ENCODE peak calls at places on chromosomes 7 and 10, in eight cellular contexts. One of them, this sample, is unnamed.

GRCh38 chr7:151316896-151317295 is 24.7 kb upstream of the NUB1 start:
- DNase-seq in prostate gland: no peak
- DNase-seq in GM20000: no peak
- DNase-seq in CD4-positive, alpha-beta T cell: no peak
- DNase-seq in CD8-positive, alpha-beta T cell: no peak
- DNase-seq in OCI-LY7: no peak
- DNase-seq in kidney epithelial cell: no peak
- DNase-seq in fibroblast of mammary gland: no peak
- DNase-seq in this sample: no peak

GRCh38 chr7:130481898-130482297 is 10.0 kb upstream of the MEST start:
- DNase-seq in prostate gland: no peak
- DNase-seq in OCI-LY7: no peak
- DNase-seq in kidney epithelial cell: no peak
- DNase-seq in GM20000: no peak
- DNase-seq in fibroblast of mammary gland: peak
- DNase-seq in CD8-positive, alpha-beta T cell: no peak
- DNase-seq in CD4-positive, alpha-beta T cell: no peak
- DNase-seq in this sample: no peak

GRCh38 chr10:122435212-122435827 is 19.1 kb upstream of the ARMS2 start:
- DNase-seq in kidney epithelial cell: no peak
- DNase-seq in fibroblast of mammary gland: peak
- DNase-seq in CD4-positive, alpha-beta T cell: no peak
- DNase-seq in prostate gland: no peak
- DNase-seq in OCI-LY7: peak
- DNase-seq in GM20000: no peak
- DNase-seq in CD8-positive, alpha-beta T cell: peak
- DNase-seq in this sample: no peak

GRCh38 chr10:8404721-8405120 is 350.2 kb downstream of the GATA3 start:
- DNase-seq in GM20000: peak
- DNase-seq in fibroblast of mammary gland: no peak
- DNase-seq in kidney epithelial cell: no peak
- DNase-seq in OCI-LY7: no peak
- DNase-seq in CD8-positive, alpha-beta T cell: peak
- DNase-seq in CD4-positive, alpha-beta T cell: peak
- DNase-seq in prostate gland: no peak
- DNase-seq in this sample: no peak

GRCh38 chr7:39617010-39617409 is 6.4 kb upstream of the RALA start:
- DNase-seq in GM20000: no peak
- DNase-seq in kidney epithelial cell: no peak
- DNase-seq in fibroblast of mammary gland: peak
- DNase-seq in prostate gland: no peak
- DNase-seq in CD4-positive, alpha-beta T cell: no peak
- DNase-seq in OCI-LY7: no peak
- DNase-seq in CD8-positive, alpha-beta T cell: no peak
- DNase-seq in this sample: no peak

GRCh38 chr10:3056280-3057037 is 10.9 kb upstream of the PFKP start:
- DNase-seq in GM20000: no peak
- DNase-seq in CD4-positive, alpha-beta T cell: no peak
- DNase-seq in prostate gland: no peak
- DNase-seq in OCI-LY7: no peak
- DNase-seq in CD8-positive, alpha-beta T cell: no peak
- DNase-seq in kidney epithelial cell: no peak
- DNase-seq in fibroblast of mammary gland: no peak
- DNase-seq in this sample: no peak

GRCh38 chr10:8638088-8638672 is 583.7 kb downstream of the GATA3 start:
- DNase-seq in prostate gland: no peak
- DNase-seq in OCI-LY7: no peak
- DNase-seq in kidney epithelial cell: no peak
- DNase-seq in CD8-positive, alpha-beta T cell: no peak
- DNase-seq in CD4-positive, alpha-beta T cell: no peak
- DNase-seq in fibroblast of mammary gland: no peak
- DNase-seq in GM20000: no peak
- DNase-seq in this sample: no peak

GRCh38 chr7:43791-44540 is 148.4 kb upstream of the FAM20C start:
- DNase-seq in CD8-positive, alpha-beta T cell: no peak
- DNase-seq in prostate gland: peak
- DNase-seq in OCI-LY7: no peak
- DNase-seq in GM20000: no peak
- DNase-seq in kidney epithelial cell: no peak
- DNase-seq in CD4-positive, alpha-beta T cell: no peak
- DNase-seq in fibroblast of mammary gland: no peak
- DNase-seq in this sample: no peak

GRCh38 chr10:122576291-122576690 is 15.7 kb downstream of the DMBT1 start:
- DNase-seq in prostate gland: no peak
- DNase-seq in GM20000: no peak
- DNase-seq in CD8-positive, alpha-beta T cell: no peak
- DNase-seq in CD4-positive, alpha-beta T cell: no peak
- DNase-seq in fibroblast of mammary gland: no peak
- DNase-seq in OCI-LY7: no peak
- DNase-seq in kidney epithelial cell: no peak
- DNase-seq in this sample: no peak

GRCh38 chr7:111730476-111731300 is 168.4 kb upstream of the IMMP2L start:
- DNase-seq in GM20000: peak
- DNase-seq in prostate gland: no peak
- DNase-seq in CD8-positive, alpha-beta T cell: no peak
- DNase-seq in CD4-positive, alpha-beta T cell: no peak
- DNase-seq in OCI-LY7: peak
- DNase-seq in fibroblast of mammary gland: peak
- DNase-seq in kidney epithelial cell: no peak
- DNase-seq in this sample: no peak

GRCh38 chr7:42511027-42511426 is 274.0 kb upstream of the GLI3 start:
- DNase-seq in fibroblast of mammary gland: peak
- DNase-seq in prostate gland: no peak
- DNase-seq in OCI-LY7: no peak
- DNase-seq in GM20000: no peak
- DNase-seq in CD4-positive, alpha-beta T cell: no peak
- DNase-seq in kidney epithelial cell: no peak
- DNase-seq in CD8-positive, alpha-beta T cell: no peak
- DNase-seq in this sample: no peak

GRCh38 chr7:85103352-85103751 is 83.5 kb downstream of the SEMA3D start:
- DNase-seq in CD4-positive, alpha-beta T cell: no peak
- DNase-seq in CD8-positive, alpha-beta T cell: no peak
- DNase-seq in OCI-LY7: no peak
- DNase-seq in prostate gland: no peak
- DNase-seq in kidney epithelial cell: no peak
- DNase-seq in GM20000: no peak
- DNase-seq in fibroblast of mammary gland: peak
- DNase-seq in this sample: no peak

GRCh38 chr7:32501522-32501921 is 6.2 kb downstream of the AVL9 start:
- DNase-seq in fibroblast of mammary gland: peak
- DNase-seq in prostate gland: no peak
- DNase-seq in OCI-LY7: no peak
- DNase-seq in kidney epithelial cell: no peak
- DNase-seq in GM20000: no peak
- DNase-seq in CD4-positive, alpha-beta T cell: no peak
- DNase-seq in CD8-positive, alpha-beta T cell: no peak
- DNase-seq in this sample: no peak

GRCh38 chr10:124290095-124290795 is 128.5 kb downstream of the OAT start:
- DNase-seq in OCI-LY7: no peak
- DNase-seq in kidney epithelial cell: no peak
- DNase-seq in CD8-positive, alpha-beta T cell: no peak
- DNase-seq in CD4-positive, alpha-beta T cell: no peak
- DNase-seq in prostate gland: no peak
- DNase-seq in fibroblast of mammary gland: peak
- DNase-seq in GM20000: peak
- DNase-seq in this sample: no peak

GRCh38 chr7:32958046-32959025 is 1.1 kb downstream of the FKBP9 start:
- DNase-seq in GM20000: peak
- DNase-seq in CD8-positive, alpha-beta T cell: no peak
- DNase-seq in kidney epithelial cell: no peak
- DNase-seq in fibroblast of mammary gland: peak
- DNase-seq in CD4-positive, alpha-beta T cell: no peak
- DNase-seq in prostate gland: peak
- DNase-seq in OCI-LY7: no peak
- DNase-seq in this sample: no peak

GRCh38 chr7:70148997-70149396 is 550.7 kb downstream of the AUTS2 start:
- DNase-seq in prostate gland: no peak
- DNase-seq in GM20000: no peak
- DNase-seq in CD8-positive, alpha-beta T cell: no peak
- DNase-seq in OCI-LY7: no peak
- DNase-seq in CD4-positive, alpha-beta T cell: no peak
- DNase-seq in fibroblast of mammary gland: no peak
- DNase-seq in kidney epithelial cell: no peak
- DNase-seq in this sample: no peak

GRCh38 chr7:1242601-1243289 is 10.1 kb downstream of the UNCX start:
- DNase-seq in CD4-positive, alpha-beta T cell: no peak
- DNase-seq in fibroblast of mammary gland: no peak
- DNase-seq in CD8-positive, alpha-beta T cell: no peak
- DNase-seq in OCI-LY7: no peak
- DNase-seq in GM20000: no peak
- DNase-seq in prostate gland: no peak
- DNase-seq in kidney epithelial cell: no peak
- DNase-seq in this sample: no peak

GRCh38 chr7:148115308-148115707 is 475.3 kb upstream of the C7orf33 start:
- DNase-seq in CD8-positive, alpha-beta T cell: no peak
- DNase-seq in kidney epithelial cell: no peak
- DNase-seq in GM20000: no peak
- DNase-seq in fibroblast of mammary gland: no peak
- DNase-seq in prostate gland: no peak
- DNase-seq in CD4-positive, alpha-beta T cell: no peak
- DNase-seq in OCI-LY7: no peak
- DNase-seq in this sample: no peak

GRCh38 chr10:9081253-9081652 is 1026.8 kb downstream of the GATA3 start:
- DNase-seq in CD4-positive, alpha-beta T cell: no peak
- DNase-seq in CD8-positive, alpha-beta T cell: no peak
- DNase-seq in OCI-LY7: no peak
- DNase-seq in fibroblast of mammary gland: no peak
- DNase-seq in kidney epithelial cell: no peak
- DNase-seq in prostate gland: no peak
- DNase-seq in GM20000: no peak
- DNase-seq in this sample: no peak

GRCh38 chr10:109852004-109852717 is 71.2 kb downstream of the XPNPEP1 start:
- DNase-seq in CD4-positive, alpha-beta T cell: peak
- DNase-seq in prostate gland: peak
- DNase-seq in GM20000: peak
- DNase-seq in CD8-positive, alpha-beta T cell: peak
- DNase-seq in fibroblast of mammary gland: peak
- DNase-seq in kidney epithelial cell: peak
- DNase-seq in OCI-LY7: peak
- DNase-seq in this sample: peak

GRCh38 chr7:98921608-98922372 is 43.5 kb downstream of the TRRAP start:
- DNase-seq in kidney epithelial cell: no peak
- DNase-seq in CD4-positive, alpha-beta T cell: no peak
- DNase-seq in fibroblast of mammary gland: peak
- DNase-seq in CD8-positive, alpha-beta T cell: no peak
- DNase-seq in GM20000: no peak
- DNase-seq in OCI-LY7: no peak
- DNase-seq in prostate gland: no peak
- DNase-seq in this sample: no peak
- TF ChIP-seq CTCF in kidney epithelial cell: no peak
- TF ChIP-seq CTCF in CD4-positive, alpha-beta T cell: no peak
- TF ChIP-seq CTCF in fibroblast of mammary gland: no peak
- TF ChIP-seq CTCF in CD8-positive, alpha-beta T cell: no peak
- TF ChIP-seq CTCF in GM20000: no peak
- TF ChIP-seq CTCF in OCI-LY7: no peak
- TF ChIP-seq CTCF in prostate gland: no peak
- TF ChIP-seq CTCF in this sample: no peak

DNA sequence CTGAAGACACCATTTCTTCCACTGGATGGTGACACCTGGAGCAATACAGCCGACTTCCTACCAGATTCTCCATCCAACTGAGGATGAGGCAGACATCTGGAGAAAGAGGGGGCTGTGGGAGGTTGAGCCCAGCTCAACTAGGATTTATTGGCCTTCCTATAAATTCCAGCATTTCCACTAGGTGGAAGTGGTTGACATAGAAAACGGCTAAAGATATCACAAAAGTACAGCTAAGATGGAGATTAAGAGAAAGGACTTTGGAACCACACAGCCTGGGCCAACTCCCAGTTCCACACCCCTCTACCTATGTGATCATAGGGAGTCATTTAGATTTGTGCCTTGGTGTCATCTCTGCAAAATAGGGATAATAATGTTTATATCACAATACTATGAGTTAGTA is 61.3 kb upstream of the CAV2 start:
- DNase-seq in OCI-LY7: no peak
- DNase-seq in CD4-positive, alpha-beta T cell: no peak
- DNase-seq in GM20000: no peak
- DNase-seq in CD8-positive, alpha-beta T cell: no peak
- DNase-seq in prostate gland: no peak
- DNase-seq in kidney epithelial cell: no peak
- DNase-seq in fibroblast of mammary gland: peak
- DNase-seq in this sample: no peak
- TF ChIP-seq CTCF in OCI-LY7: no peak
- TF ChIP-seq CTCF in CD4-positive, alpha-beta T cell: no peak
- TF ChIP-seq CTCF in GM20000: no peak
- TF ChIP-seq CTCF in CD8-positive, alpha-beta T cell: no peak
- TF ChIP-seq CTCF in prostate gland: no peak
- TF ChIP-seq CTCF in kidney epithelial cell: peak
- TF ChIP-seq CTCF in fibroblast of mammary gland: peak
- TF ChIP-seq CTCF in this sample: no peak

GRCh38 chr10:99941942-99942835 is 67.6 kb downstream of the DNMBP start:
- DNase-seq in prostate gland: no peak
- DNase-seq in CD4-positive, alpha-beta T cell: no peak
- DNase-seq in CD8-positive, alpha-beta T cell: no peak
- DNase-seq in GM20000: no peak
- DNase-seq in kidney epithelial cell: no peak
- DNase-seq in OCI-LY7: no peak
- DNase-seq in fibroblast of mammary gland: peak
- DNase-seq in this sample: no peak

GRCh38 chr10:99943908-99944307 is 65.8 kb downstream of the DNMBP start:
- DNase-seq in kidney epithelial cell: no peak
- DNase-seq in fibroblast of mammary gland: no peak
- DNase-seq in OCI-LY7: no peak
- DNase-seq in GM20000: no peak
- DNase-seq in CD8-positive, alpha-beta T cell: no peak
- DNase-seq in prostate gland: no peak
- DNase-seq in CD4-positive, alpha-beta T cell: no peak
- DNase-seq in this sample: no peak

GRCh38 chr10:99944860-99945259 is 64.9 kb downstream of the DNMBP start:
- DNase-seq in fibroblast of mammary gland: no peak
- DNase-seq in kidney epithelial cell: no peak
- DNase-seq in OCI-LY7: no peak
- DNase-seq in CD8-positive, alpha-beta T cell: no peak
- DNase-seq in prostate gland: no peak
- DNase-seq in CD4-positive, alpha-beta T cell: no peak
- DNase-seq in GM20000: no peak
- DNase-seq in this sample: no peak

DNA sequence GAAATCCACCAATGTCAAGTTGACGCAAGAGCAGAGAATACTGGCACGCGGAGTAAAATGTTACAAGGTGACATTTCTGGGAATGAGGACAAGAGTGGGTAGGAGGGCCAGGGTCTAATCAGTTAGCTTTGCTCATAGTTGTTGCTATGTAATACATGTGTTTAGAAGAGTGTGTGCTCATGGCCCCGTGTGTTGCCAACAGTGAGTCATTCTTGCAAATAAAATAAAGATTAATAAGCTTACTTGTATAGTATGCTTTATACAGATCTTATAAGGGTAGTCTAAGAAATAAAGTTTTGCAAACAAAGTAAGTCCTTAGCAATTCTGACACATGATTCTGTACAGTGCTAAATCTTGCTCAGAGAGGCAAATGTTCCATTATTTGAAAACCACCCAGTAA is 64.5 kb downstream of the DNMBP start:
- DNase-seq in OCI-LY7: no peak
- DNase-seq in fibroblast of mammary gland: peak
- DNase-seq in prostate gland: peak
- DNase-seq in GM20000: no peak
- DNase-seq in CD4-positive, alpha-beta T cell: no peak
- DNase-seq in CD8-positive, alpha-beta T cell: no peak
- DNase-seq in kidney epithelial cell: no peak
- DNase-seq in this sample: no peak
- TF ChIP-seq CTCF in OCI-LY7: no peak
- TF ChIP-seq CTCF in fibroblast of mammary gland: no peak
- TF ChIP-seq CTCF in prostate gland: no peak
- TF ChIP-seq CTCF in GM20000: no peak
- TF ChIP-seq CTCF in CD4-positive, alpha-beta T cell: no peak
- TF ChIP-seq CTCF in CD8-positive, alpha-beta T cell: no peak
- TF ChIP-seq CTCF in kidney epithelial cell: no peak
- TF ChIP-seq CTCF in this sample: no peak

GRCh38 chr7:135168489-135169140 is 1.9 kb downstream of the CYREN start:
- DNase-seq in CD8-positive, alpha-beta T cell: no peak
- DNase-seq in GM20000: no peak
- DNase-seq in kidney epithelial cell: no peak
- DNase-seq in fibroblast of mammary gland: no peak
- DNase-seq in OCI-LY7: no peak
- DNase-seq in prostate gland: no peak
- DNase-seq in CD4-positive, alpha-beta T cell: no peak
- DNase-seq in this sample: no peak
- TF ChIP-seq CTCF in CD8-positive, alpha-beta T cell: no peak
- TF ChIP-seq CTCF in GM20000: no peak
- TF ChIP-seq CTCF in kidney epithelial cell: no peak
- TF ChIP-seq CTCF in fibroblast of mammary gland: no peak
- TF ChIP-seq CTCF in OCI-LY7: no peak
- TF ChIP-seq CTCF in prostate gland: no peak
- TF ChIP-seq CTCF in CD4-positive, alpha-beta T cell: no peak
- TF ChIP-seq CTCF in this sample: no peak